ENCODE peak calls at places on chromosomes 3 and 15, in four cellular contexts. R, Y, F and M are unnamed samples.

GRCh38 chr3:126986001-126986400 is 3.1 kb downstream of the PLXNA1 start:
- DNase-seq in F (no peak), R (no peak), Y (no peak), M (no peak)

GRCh38 chr15:45276851-45277250 is 24.8 kb downstream of the SLC28A2 start:
- DNase-seq in R (no peak), Y (no peak), F (no peak), M (no peak)

GRCh38 chr3:45746974-45747622 is 49.2 kb downstream of the SLC6A20 start:
- DNase-seq in Y (no peak), R (no peak), F (no peak), M (no peak)

GRCh38 chr3:150412599-150413069 is 4.5 kb downstream of the TSC22D2 start:
- DNase-seq in Y (no peak), F (no peak), R (no peak), M (no peak)

GRCh38 chr15:48954538-48954937 is 9.2 kb downstream of the SHC4 start:
- DNase-seq in F (no peak), Y (no peak), R (no peak), M (no peak)

GRCh38 chr3:141575879-141576743 is 89.3 kb downstream of the RASA2 start:
- DNase-seq in Y (no peak), R (no peak), F (no peak), M (no peak)

GRCh38 chr3:159929181-159929893 is 59.3 kb upstream of the IL12A start:
- DNase-seq in Y (no peak), F (peak; percentile 46), R (no peak), M (no peak)

GRCh38 chr3:72273615-72274014 is 488.7 kb upstream of the PROK2 start:
- DNase-seq in Y (no peak), F (no peak), R (no peak), M (no peak)

GRCh38 chr3:78979083-78979482 is 788.7 kb downstream of the ROBO1 start:
- DNase-seq in Y (no peak), R (no peak), F (no peak), M (no peak)

GRCh38 chr15:85282504-85283115 is 97.8 kb upstream of the AKAP13 start:
- DNase-seq in F (no peak), R (no peak), Y (no peak), M (no peak)

GRCh38 chr3:131381445-131382291 is at the start of gene NUDT16:
- DNase-seq in Y (peak; percentile 99), F (peak; percentile 100), R (peak; percentile 91), M (peak; percentile 94)

GRCh38 chr3:114320251-114320650 is 26.4 kb downstream of the TIGIT start:
- DNase-seq in F (no peak), Y (no peak), R (no peak), M (no peak)

GRCh38 chr15:51576911-51577500 is 45.6 kb downstream of the DMXL2 start:
- DNase-seq in F (no peak), R (no peak), Y (no peak), M (no peak)

GRCh38 chr3:98589331-98589870 is 4.0 kb downstream of the CPOX start:
- DNase-seq in F (no peak), Y (no peak), R (no peak), M (no peak)

GRCh38 chr15:49855917-49856637 is 235.2 kb downstream of the DTWD1 start:
- DNase-seq in F (no peak), Y (no peak), R (no peak), M (no peak)

GRCh38 chr15:22989576-22990477 is 9.7 kb upstream of the CYFIP1 start:
- DNase-seq in R (no peak), F (no peak), Y (no peak), M (no peak)

GRCh38 chr3:187737401-187738088 is 7.7 kb downstream of the BCL6 start:
- DNase-seq in F (peak; percentile 88), Y (no peak), R (no peak), M (no peak)

GRCh38 chr3:42118762-42119361 is 27.7 kb downstream of the TRAK1 start:
- DNase-seq in F (no peak), Y (no peak), R (no peak), M (no peak)

GRCh38 chr3:134473868-134474546 is 11.8 kb downstream of the ANAPC13 start:
- DNase-seq in F (no peak), R (peak; percentile 29), Y (no peak), M (peak; percentile 47)

GRCh38 chr15:72135719-72136118 is 17.5 kb downstream of the SENP8 start:
- DNase-seq in Y (no peak), F (no peak), R (no peak), M (no peak)

GRCh38 chr15:38545179-38545578 is 19.4 kb downstream of the RASGRP1 start:
- DNase-seq in Y (no peak), F (no peak), R (no peak), M (no peak)

GRCh38 chr3:36372534-36372935 is 7.8 kb upstream of the STAC start:
- DNase-seq in R (no peak), F (no peak), Y (no peak), M (no peak)

GRCh38 chr3:161339517-161340500 is 31.5 kb downstream of the SPTSSB start:
- DNase-seq in R (no peak), Y (no peak), F (no peak), M (no peak)